ENCODE peak calls at places on chromosomes 4 and X, in nine cellular contexts. U is A549, H is HCT116, M is suprapubic skin, L is tibial nerve, Y is prostate gland, T is uterus, O is ovary, Q is testis. E is an unnamed sample.

GRCh38 chrX:123807825-123808416 is 51.9 kb upstream of the XIAP start:
- DNase-seq in U (no peak), H (no peak), M (no peak), L (no peak), Y (no peak), T (no peak), O (no peak), Q (no peak), E (no peak)

GRCh38 chrX:153380691-153381090 is 20.5 kb downstream of the PNMA6E start:
- DNase-seq in U (no peak), H (no peak), M (no peak), L (no peak), Y (no peak), T (no peak), O (no peak), Q (peak), E (no peak)

GRCh38 chr4:147157860-147158701 is 212.4 kb upstream of the TTC29 start:
- DNase-seq in U (peak), H (no peak), M (no peak), L (no peak), Y (no peak), T (no peak), O (peak), Q (peak), E (no peak)

GRCh38 chr4:156558365-156559025 is 413.1 kb downstream of the PDGFC start:
- DNase-seq in U (no peak), H (no peak), M (no peak), L (no peak), Y (no peak), T (no peak), O (no peak), Q (no peak), E (no peak)

GRCh38 chrX:6095469-6095868 is 133.2 kb downstream of the NLGN4X start:
- DNase-seq in U (no peak), H (no peak), M (no peak), L (no peak), Y (no peak), T (no peak), O (no peak), Q (no peak), E (no peak)

GRCh38 chr4:47049347-47049746 is 18.0 kb downstream of the GABRB1 start:
- DNase-seq in U (no peak), H (no peak), M (no peak), L (no peak), Y (no peak), T (no peak), O (no peak), Q (no peak), E (no peak)

GRCh38 chr4:28462766-28463165 is 1602.1 kb downstream of the STIM2 start:
- DNase-seq in U (no peak), H (no peak), M (no peak), L (no peak), Y (no peak), T (no peak), O (no peak), Q (no peak), E (no peak)

GRCh38 chr4:13918110-13918509 is 290.6 kb upstream of the BOD1L1 start:
- DNase-seq in U (peak), H (no peak), M (peak), L (peak), Y (no peak), T (peak), O (peak), Q (no peak), E (no peak)

GRCh38 chr4:143185253-143186107 is 763 bp downstream of the USP38 start:
- DNase-seq in U (no peak), H (no peak), M (peak), L (no peak), Y (peak), T (no peak), O (no peak), Q (peak), E (no peak)

GRCh38 chrX:44937606-44938005 is 64.6 kb downstream of the KDM6A start:
- DNase-seq in U (no peak), H (no peak), M (no peak), L (no peak), Y (no peak), T (no peak), O (no peak), Q (no peak), E (no peak)

GRCh38 chr4:40231464-40231863 is 34.6 kb downstream of the RHOH start:
- DNase-seq in U (no peak), H (no peak), M (no peak), L (no peak), Y (no peak), T (no peak), O (no peak), Q (no peak), E (no peak)

GRCh38 chr4:40232610-40233009 is 35.8 kb downstream of the RHOH start:
- DNase-seq in U (no peak), H (no peak), M (no peak), L (no peak), Y (no peak), T (no peak), O (no peak), Q (no peak), E (no peak)

GRCh38 chr4:40234519-40235039 is 37.7 kb downstream of the RHOH start:
- DNase-seq in U (no peak), H (no peak), M (no peak), L (no peak), Y (no peak), T (no peak), O (no peak), Q (no peak), E (no peak)

GRCh38 chr4:40228497-40229365 is 31.9 kb downstream of the RHOH start:
- DNase-seq in U (no peak), H (no peak), M (no peak), L (no peak), Y (no peak), T (no peak), O (no peak), Q (no peak), E (no peak)

DNA sequence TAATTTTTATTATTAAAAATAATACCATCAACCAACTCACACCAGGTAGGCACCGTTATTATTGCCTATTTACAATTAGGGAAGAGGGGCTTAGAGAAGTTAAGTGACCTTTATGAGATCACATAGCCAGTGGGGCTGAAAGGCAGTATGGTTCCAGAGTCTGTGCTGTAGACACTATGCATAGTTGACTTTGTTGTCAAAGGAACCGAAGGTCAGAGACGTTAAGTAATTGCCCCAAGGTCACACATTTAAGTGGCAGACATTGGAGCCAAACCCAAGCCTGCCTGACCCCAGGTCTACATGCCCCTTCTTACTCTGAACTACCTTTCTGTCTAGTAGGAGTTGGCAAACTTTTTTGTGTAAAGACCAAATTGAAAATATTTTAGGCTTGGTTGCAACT is 36.4 kb downstream of the RHOH start:
- DNase-seq in U (no peak), H (no peak), M (no peak), L (no peak), Y (no peak), T (no peak), O (no peak), Q (no peak), E (no peak)
- H3K27ac ChIP-seq in U (no peak), H (no peak), M (no peak), L (no peak), Y (no peak), T (no peak), O (no peak), Q (no peak), E (no peak)

GRCh38 chr4:10077101-10077491 is 39.5 kb downstream of the WDR1 start:
- DNase-seq in U (no peak), H (no peak), M (no peak), L (no peak), Y (no peak), T (peak), O (no peak), Q (peak), E (peak)

GRCh38 chr4:10074767-10075105 is 41.9 kb downstream of the WDR1 start:
- DNase-seq in U (peak), H (no peak), M (no peak), L (no peak), Y (no peak), T (peak), O (no peak), Q (no peak), E (no peak)

GRCh38 chr4:10077492-10078335 is 38.9 kb downstream of the WDR1 start:
- DNase-seq in U (no peak), H (no peak), M (no peak), L (no peak), Y (no peak), T (peak), O (no peak), Q (no peak), E (peak)

GRCh38 chr4:10075158-10075863 is 41.3 kb downstream of the WDR1 start:
- DNase-seq in U (no peak), H (no peak), M (no peak), L (no peak), Y (no peak), T (peak), O (no peak), Q (peak), E (peak)

GRCh38 chr4:10075953-10076391 is 40.6 kb downstream of the WDR1 start:
- DNase-seq in U (no peak), H (no peak), M (no peak), L (no peak), Y (no peak), T (peak), O (no peak), Q (peak), E (peak)
- TF ChIP-seq POLR2A in U (no peak), H (no peak), M (no peak), L (no peak), Y (no peak), T (no peak), O (no peak), Q (no peak), E (no peak)

GRCh38 chr4:140865830-140866229 is 109.6 kb upstream of the TBC1D9 start:
- DNase-seq in U (no peak), H (no peak), M (no peak), L (no peak), Y (no peak), T (no peak), O (no peak), Q (no peak), E (no peak)
- H3K27ac ChIP-seq in U (no peak), H (no peak), M (no peak), L (no peak), Y (no peak), T (peak), O (no peak), Q (no peak), E (no peak)

GRCh38 chrX:154409222-154409871 is at the start of gene DNASE1L1:
- DNase-seq in U (peak), H (no peak), M (peak), L (peak), Y (peak), T (peak), O (peak), Q (peak), E (peak)
- TF ChIP-seq POLR2A in U (no peak), H (no peak), M (no peak), L (peak), Y (peak), T (no peak), O (no peak), Q (no peak), E (no peak)

DNA sequence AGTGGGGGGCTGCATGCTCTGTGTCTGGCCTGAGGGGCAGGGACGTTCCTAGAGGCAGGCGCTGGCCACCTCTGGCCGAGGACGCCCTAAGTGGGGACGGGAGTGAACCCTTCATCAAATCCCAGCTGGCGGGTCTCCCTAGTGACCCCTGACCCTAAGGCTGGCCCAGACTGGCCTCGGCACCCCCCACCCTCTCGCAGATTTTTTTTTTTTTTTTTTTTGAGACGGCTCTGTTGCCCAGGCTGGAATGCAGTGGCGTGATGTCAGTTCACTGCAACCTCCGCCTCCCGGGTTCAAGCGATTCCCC is 988 bp upstream of the MXD4 start:
- DNase-seq in U (no peak), H (no peak), M (no peak), L (no peak), Y (no peak), T (no peak), O (no peak), Q (no peak), E (no peak)
- H3K27ac ChIP-seq in U (peak), H (peak), M (peak), L (peak), Y (peak), T (peak), O (peak), Q (peak), E (peak)

DNA sequence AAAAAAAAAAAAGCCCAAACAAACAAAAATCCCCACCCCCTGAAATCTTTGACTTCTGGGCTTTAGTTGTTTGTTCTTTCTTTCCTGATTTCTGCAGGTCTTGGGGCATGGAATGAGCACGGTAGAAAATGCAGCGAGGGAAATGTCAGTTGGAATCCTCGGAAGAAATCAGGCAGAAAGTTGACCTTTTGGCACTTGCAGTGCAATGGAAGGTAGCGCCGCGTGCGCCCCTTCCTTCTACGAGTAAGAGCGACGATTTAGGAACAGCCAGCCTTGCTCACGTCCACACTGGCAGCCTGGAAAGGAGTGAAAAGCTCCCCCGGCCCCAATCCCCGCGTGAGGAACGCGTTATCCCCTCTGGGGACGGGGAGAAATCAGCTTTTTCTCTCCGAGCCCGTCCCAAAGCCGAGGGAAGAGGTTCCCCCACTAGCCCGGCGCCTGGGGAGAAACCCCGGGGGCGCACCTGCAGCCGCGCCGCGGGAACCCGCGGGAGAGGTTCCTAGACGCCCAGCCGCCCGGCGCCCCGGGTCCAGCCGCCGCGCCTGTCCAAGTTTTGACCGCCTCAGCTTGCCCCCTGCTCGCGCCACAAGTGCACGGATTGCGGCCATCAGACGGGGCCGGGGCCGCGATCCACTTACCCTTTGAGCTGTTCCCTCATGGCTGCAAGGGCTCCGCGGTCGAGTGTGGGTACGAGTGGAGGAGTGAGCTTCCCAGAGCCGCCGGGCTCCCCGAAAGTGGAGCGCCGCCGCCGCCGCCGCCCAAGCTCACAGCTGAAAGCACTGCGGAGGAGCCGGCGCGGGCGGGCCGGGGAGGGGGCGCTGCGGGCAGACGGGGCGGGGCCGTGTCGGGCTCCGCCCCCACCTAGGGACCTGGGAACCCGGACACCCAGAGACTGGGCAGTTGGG is 194.6 kb upstream of the FTHL17 start:
- DNase-seq in U (no peak), H (no peak), M (peak), L (no peak), Y (peak), T (peak), O (peak), Q (peak), E (peak)
- TF ChIP-seq POLR2A in U (no peak), H (no peak), M (no peak), L (peak), Y (peak), T (no peak), O (no peak), Q (no peak), E (peak)

GRCh38 chr4:76611164-76611563 is 176.1 kb downstream of the SHROOM3 start:
- DNase-seq in U (no peak), H (no peak), M (no peak), L (no peak), Y (no peak), T (no peak), O (no peak), Q (no peak), E (no peak)
- H3K27ac ChIP-seq in U (peak), H (no peak), M (peak), L (peak), Y (peak), T (peak), O (peak), Q (peak), E (peak)

GRCh38 chr4:158209825-158210807 is at the start of gene TMEM144:
- DNase-seq in U (peak), H (peak), M (peak), L (peak), Y (peak), T (peak), O (peak), Q (peak), E (peak)
- TF ChIP-seq POLR2A in U (peak), H (peak), M (peak), L (peak), Y (peak), T (peak), O (peak), Q (no peak), E (peak)

DNA sequence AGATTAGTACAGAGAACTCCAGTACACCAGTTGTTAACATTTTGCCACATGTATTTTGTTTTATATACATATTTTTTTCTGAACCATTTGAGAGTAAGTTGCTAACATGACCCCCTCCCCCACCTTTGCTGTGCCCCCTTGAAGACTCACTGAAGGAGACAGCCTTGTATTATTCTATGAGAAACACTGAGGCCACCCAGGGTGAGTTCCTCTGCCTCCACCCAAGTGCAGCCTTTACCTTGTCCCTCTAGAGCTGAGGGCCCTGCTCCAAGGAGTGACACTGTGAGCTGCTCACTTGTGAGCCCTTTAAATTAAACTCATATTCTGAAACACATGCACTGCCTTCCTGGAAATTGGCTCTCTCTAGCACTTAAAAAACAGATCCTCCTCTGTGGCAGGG is 21.1 kb downstream of the KIT start:
- DNase-seq in U (no peak), H (no peak), M (no peak), L (no peak), Y (no peak), T (no peak), O (no peak), Q (no peak), E (no peak)
- H3K27ac ChIP-seq in U (no peak), H (no peak), M (no peak), L (no peak), Y (no peak), T (no peak), O (no peak), Q (no peak), E (no peak)

GRCh38 chr4:149901128-149901527 is 85.5 kb upstream of the IQCM start:
- DNase-seq in U (no peak), H (no peak), M (no peak), L (no peak), Y (no peak), T (no peak), O (no peak), Q (no peak), E (no peak)
- TF ChIP-seq POLR2A in U (no peak), H (no peak), M (no peak), L (no peak), Y (no peak), T (no peak), O (no peak), Q (no peak), E (no peak)

E was measured in body of pancreas.